ENCODE peak calls at places on chromosomes 5 and 9, in nine cellular contexts. One of them, this sample, is unnamed.

GRCh38 chr9:110050925-110051355 is 157.0 kb downstream of the C9orf152 start:
- DNase-seq in lung: peak; percentile 34
- DNase-seq in AG04450: peak; percentile 80
- DNase-seq in aorta: no peak
- DNase-seq in WERI-Rb-1: no peak
- DNase-seq in thoracic aorta: no peak
- DNase-seq in ovary: no peak
- DNase-seq in GM23248: peak; percentile 96
- DNase-seq in adrenal gland: peak; percentile 37
- DNase-seq in this sample: no peak

GRCh38 chr5:36606437-36607113 is at the start of gene SLC1A3:
- DNase-seq in adrenal gland: peak; percentile 43
- DNase-seq in AG04450: no peak
- DNase-seq in thoracic aorta: no peak
- DNase-seq in aorta: peak; percentile 68
- DNase-seq in WERI-Rb-1: peak; percentile 85
- DNase-seq in ovary: peak; percentile 71
- DNase-seq in lung: peak; percentile 52
- DNase-seq in GM23248: peak; percentile 87
- DNase-seq in this sample: no peak

GRCh38 chr9:14652729-14653377 is 40.4 kb downstream of the ZDHHC21 start:
- DNase-seq in thoracic aorta: no peak
- DNase-seq in aorta: no peak
- DNase-seq in adrenal gland: no peak
- DNase-seq in WERI-Rb-1: no peak
- DNase-seq in GM23248: peak; percentile 27
- DNase-seq in AG04450: no peak
- DNase-seq in ovary: no peak
- DNase-seq in lung: no peak
- DNase-seq in this sample: no peak

GRCh38 chr9:75692309-75692708 is 198.2 kb upstream of the PCSK5 start:
- DNase-seq in adrenal gland: no peak
- DNase-seq in WERI-Rb-1: no peak
- DNase-seq in aorta: no peak
- DNase-seq in ovary: no peak
- DNase-seq in thoracic aorta: no peak
- DNase-seq in AG04450: no peak
- DNase-seq in GM23248: no peak
- DNase-seq in lung: no peak
- DNase-seq in this sample: no peak

GRCh38 chr5:169763437-169764301 is 126.6 kb downstream of the DOCK2 start:
- DNase-seq in GM23248: peak; percentile 44
- DNase-seq in thoracic aorta: no peak
- DNase-seq in adrenal gland: no peak
- DNase-seq in AG04450: no peak
- DNase-seq in ovary: no peak
- DNase-seq in WERI-Rb-1: no peak
- DNase-seq in aorta: no peak
- DNase-seq in lung: no peak
- DNase-seq in this sample: no peak

GRCh38 chr5:15026011-15026481 is 154.5 kb upstream of the ANKH start:
- DNase-seq in ovary: no peak
- DNase-seq in aorta: peak; percentile 42
- DNase-seq in thoracic aorta: no peak
- DNase-seq in GM23248: peak; percentile 68
- DNase-seq in adrenal gland: no peak
- DNase-seq in AG04450: no peak
- DNase-seq in WERI-Rb-1: no peak
- DNase-seq in lung: no peak
- DNase-seq in this sample: no peak

GRCh38 chr5:134526483-134527155 is 1.1 kb downstream of the JADE2 start:
- DNase-seq in aorta: peak; percentile 90
- DNase-seq in ovary: peak; percentile 77
- DNase-seq in GM23248: peak; percentile 88
- DNase-seq in thoracic aorta: no peak
- DNase-seq in WERI-Rb-1: no peak
- DNase-seq in adrenal gland: peak; percentile 75
- DNase-seq in lung: peak; percentile 77
- DNase-seq in AG04450: no peak
- DNase-seq in this sample: peak; percentile 55

GRCh38 chr9:133331221-133331620 is 4.8 kb downstream of the SURF6 start:
- DNase-seq in aorta: peak; percentile 18
- DNase-seq in GM23248: no peak
- DNase-seq in thoracic aorta: no peak
- DNase-seq in lung: no peak
- DNase-seq in WERI-Rb-1: no peak
- DNase-seq in AG04450: no peak
- DNase-seq in ovary: no peak
- DNase-seq in adrenal gland: peak; percentile 21
- DNase-seq in this sample: no peak

GRCh38 chr5:36935805-36936204 is 59.2 kb downstream of the NIPBL start:
- DNase-seq in ovary: no peak
- DNase-seq in adrenal gland: no peak
- DNase-seq in GM23248: no peak
- DNase-seq in WERI-Rb-1: no peak
- DNase-seq in AG04450: no peak
- DNase-seq in thoracic aorta: no peak
- DNase-seq in lung: no peak
- DNase-seq in aorta: no peak
- DNase-seq in this sample: no peak

GRCh38 chr5:11588803-11589202 is 315.4 kb downstream of the CTNND2 start:
- DNase-seq in GM23248: no peak
- DNase-seq in lung: no peak
- DNase-seq in AG04450: no peak
- DNase-seq in ovary: no peak
- DNase-seq in thoracic aorta: no peak
- DNase-seq in WERI-Rb-1: no peak
- DNase-seq in adrenal gland: no peak
- DNase-seq in aorta: no peak
- DNase-seq in this sample: no peak

GRCh38 chr9:61671276-61671973 is 481.6 kb downstream of the SPATA31A7 start:
- DNase-seq in thoracic aorta: no peak
- DNase-seq in ovary: no peak
- DNase-seq in adrenal gland: peak; percentile 9
- DNase-seq in WERI-Rb-1: no peak
- DNase-seq in AG04450: no peak
- DNase-seq in lung: no peak
- DNase-seq in GM23248: no peak
- DNase-seq in aorta: no peak
- DNase-seq in this sample: no peak

GRCh38 chr5:169094586-169095409 is 206.1 kb downstream of the SLIT3 start:
- DNase-seq in adrenal gland: no peak
- DNase-seq in GM23248: peak; percentile 91
- DNase-seq in thoracic aorta: no peak
- DNase-seq in WERI-Rb-1: no peak
- DNase-seq in aorta: no peak
- DNase-seq in AG04450: no peak
- DNase-seq in ovary: no peak
- DNase-seq in lung: no peak
- DNase-seq in this sample: no peak

GRCh38 chr5:160188151-160188967 is 40.9 kb upstream of the FABP6 start:
- DNase-seq in ovary: peak; percentile 78
- DNase-seq in adrenal gland: peak; percentile 87
- DNase-seq in WERI-Rb-1: peak; percentile 94
- DNase-seq in aorta: peak; percentile 79
- DNase-seq in lung: peak; percentile 56
- DNase-seq in GM23248: peak; percentile 72
- DNase-seq in thoracic aorta: no peak
- DNase-seq in AG04450: no peak
- DNase-seq in this sample: no peak

DNA sequence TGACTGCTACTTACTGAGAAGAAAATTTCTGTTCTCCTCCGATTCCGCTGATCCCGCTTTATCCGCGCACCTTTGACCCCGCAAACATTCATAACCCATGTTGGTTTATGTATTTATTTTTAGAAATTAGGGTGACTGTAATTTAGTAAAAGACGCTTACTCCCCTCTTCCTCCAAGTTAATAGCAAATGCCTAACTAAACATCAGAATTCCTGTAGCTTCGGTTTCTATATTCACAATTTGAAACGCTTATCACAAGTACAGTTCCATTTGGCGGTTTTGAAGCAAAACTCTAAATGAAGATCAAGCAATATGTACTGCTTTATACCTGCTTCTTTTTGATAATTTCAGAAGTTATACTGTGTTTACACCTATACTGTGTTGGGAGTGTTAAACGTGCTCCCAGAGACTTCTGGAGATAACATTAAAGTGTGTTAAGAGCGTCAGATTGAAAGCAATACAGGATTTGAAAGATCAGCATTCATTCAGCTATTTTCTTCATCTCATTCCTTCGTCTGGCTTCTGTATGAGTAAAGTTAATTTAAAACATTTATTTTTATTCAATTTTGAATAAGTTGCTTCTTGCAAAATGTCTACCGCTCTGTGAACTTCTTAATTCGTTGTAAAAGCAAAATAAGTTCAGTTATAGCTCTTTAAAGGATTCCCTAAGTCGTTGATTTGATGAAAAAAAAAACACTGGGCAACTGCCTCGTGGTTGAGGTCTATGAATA is 2.4 kb downstream of the PRDM6 start:
- DNase-seq in aorta: no peak
- DNase-seq in AG04450: no peak
- DNase-seq in lung: no peak
- DNase-seq in ovary: no peak
- DNase-seq in thoracic aorta: no peak
- DNase-seq in WERI-Rb-1: no peak
- DNase-seq in adrenal gland: no peak
- DNase-seq in GM23248: no peak
- DNase-seq in this sample: no peak
- H3K4me3 ChIP-seq in aorta: peak overlapping the region; percentile 98
- H3K4me3 ChIP-seq in AG04450: peak overlapping the region; percentile 73
- H3K4me3 ChIP-seq in lung: no peak overlapping the region
- H3K4me3 ChIP-seq in ovary: no peak overlapping the region
- H3K4me3 ChIP-seq in thoracic aorta: peak overlapping the region; percentile 93
- H3K4me3 ChIP-seq in WERI-Rb-1: no peak overlapping the region
- H3K4me3 ChIP-seq in adrenal gland: no peak overlapping the region
- H3K4me3 ChIP-seq in GM23248: no peak overlapping the region
- H3K4me3 ChIP-seq in this sample: peak overlapping the region; percentile 57

DNA sequence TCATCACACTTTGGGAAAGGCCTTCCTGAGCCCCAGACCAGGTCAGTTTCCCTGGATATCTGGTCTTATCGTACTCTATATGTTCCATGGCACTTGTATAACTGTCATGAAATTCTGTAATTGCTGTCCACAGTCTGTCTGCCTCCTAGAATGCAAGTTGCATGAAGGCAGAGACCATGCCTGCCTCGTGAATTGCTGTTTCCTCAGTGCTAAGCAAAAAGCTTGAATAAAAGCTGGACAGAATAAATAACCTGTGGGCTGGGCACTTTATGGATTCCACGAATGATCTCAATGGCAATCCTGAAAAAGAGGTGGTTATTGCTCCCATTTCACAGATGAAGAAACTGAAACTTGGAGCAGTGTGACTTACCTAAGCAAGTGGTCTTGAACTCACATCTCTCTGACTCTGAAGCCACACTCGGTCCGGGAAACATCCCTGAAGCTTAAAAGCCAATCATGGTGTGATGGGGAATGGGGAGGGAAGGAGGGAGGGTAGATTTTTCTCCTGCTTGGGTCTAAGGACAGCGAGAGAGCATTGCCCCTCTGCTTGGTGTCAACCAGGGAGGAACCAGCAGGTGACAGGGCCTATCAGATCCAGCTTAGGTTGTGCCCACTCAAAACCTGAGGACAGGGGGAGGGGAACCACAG is 13.2 kb upstream of the LHX2 start:
- DNase-seq in adrenal gland: no peak
- DNase-seq in GM23248: no peak
- DNase-seq in WERI-Rb-1: no peak
- DNase-seq in lung: no peak
- DNase-seq in thoracic aorta: no peak
- DNase-seq in AG04450: no peak
- DNase-seq in ovary: no peak
- DNase-seq in aorta: no peak
- DNase-seq in this sample: no peak
- H3K27me3 ChIP-seq in adrenal gland: peaks cover 80% of the 10 kb centered on the region
- H3K27me3 ChIP-seq in GM23248: peaks cover 91% of the 10 kb centered on the region
- H3K27me3 ChIP-seq in WERI-Rb-1: peaks cover 33% of the 10 kb centered on the region
- H3K27me3 ChIP-seq in lung: peaks cover 4% of the 10 kb centered on the region
- H3K27me3 ChIP-seq in thoracic aorta: peaks cover 35% of the 10 kb centered on the region
- H3K27me3 ChIP-seq in AG04450: peaks cover 84% of the 10 kb centered on the region
- H3K27me3 ChIP-seq in ovary: peaks cover 12% of the 10 kb centered on the region
- H3K27me3 ChIP-seq in aorta: no peaks in the 10 kb centered on the region
- H3K27me3 ChIP-seq in this sample: peaks cover 56% of the 10 kb centered on the region

DNA sequence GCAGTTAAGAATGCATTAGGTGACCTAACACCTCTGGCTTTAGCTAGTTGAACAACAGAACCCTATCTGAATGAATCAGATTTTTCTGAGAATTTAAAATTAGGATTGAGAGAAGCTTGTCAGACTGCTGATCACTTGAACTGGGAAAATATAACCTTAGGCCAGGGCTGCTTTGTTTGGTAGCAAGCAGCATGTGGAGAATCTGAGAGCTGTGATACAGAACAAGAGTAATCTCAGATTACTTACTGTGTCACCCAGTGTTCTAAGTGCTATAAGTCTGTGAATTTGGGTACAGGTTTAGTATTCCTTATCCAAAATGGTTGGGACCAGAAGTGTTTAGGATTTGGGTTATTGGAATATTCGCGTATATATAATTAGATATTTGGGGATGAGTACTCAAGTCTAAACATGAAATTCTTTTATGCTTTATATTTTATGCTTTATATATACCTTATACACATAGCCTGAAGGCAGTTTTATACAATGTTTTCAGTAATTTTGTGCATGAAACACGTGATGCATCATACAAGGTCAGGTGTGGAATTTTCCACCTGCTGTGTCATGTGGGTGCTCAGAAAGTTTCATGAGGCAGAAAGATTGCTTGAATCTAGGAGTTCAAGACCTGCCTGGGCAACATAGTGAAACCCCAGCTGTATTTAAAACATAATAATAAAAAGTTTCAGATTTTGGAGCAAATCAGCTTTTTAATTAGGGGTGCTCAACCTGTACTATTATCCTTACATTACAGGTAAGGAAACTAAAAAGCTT is 8.3 kb upstream of the CHD1 start:
- DNase-seq in GM23248: peak; percentile 28
- DNase-seq in aorta: no peak
- DNase-seq in AG04450: no peak
- DNase-seq in adrenal gland: no peak
- DNase-seq in lung: no peak
- DNase-seq in ovary: no peak
- DNase-seq in thoracic aorta: no peak
- DNase-seq in WERI-Rb-1: no peak
- DNase-seq in this sample: no peak
- H3K4me3 ChIP-seq in GM23248: no peak overlapping the region
- H3K4me3 ChIP-seq in aorta: no peak overlapping the region
- H3K4me3 ChIP-seq in AG04450: no peak overlapping the region
- H3K4me3 ChIP-seq in adrenal gland: no peak overlapping the region
- H3K4me3 ChIP-seq in lung: no peak overlapping the region
- H3K4me3 ChIP-seq in ovary: no peak overlapping the region
- H3K4me3 ChIP-seq in thoracic aorta: no peak overlapping the region
- H3K4me3 ChIP-seq in WERI-Rb-1: no peak overlapping the region
- H3K4me3 ChIP-seq in this sample: no peak overlapping the region

DNA sequence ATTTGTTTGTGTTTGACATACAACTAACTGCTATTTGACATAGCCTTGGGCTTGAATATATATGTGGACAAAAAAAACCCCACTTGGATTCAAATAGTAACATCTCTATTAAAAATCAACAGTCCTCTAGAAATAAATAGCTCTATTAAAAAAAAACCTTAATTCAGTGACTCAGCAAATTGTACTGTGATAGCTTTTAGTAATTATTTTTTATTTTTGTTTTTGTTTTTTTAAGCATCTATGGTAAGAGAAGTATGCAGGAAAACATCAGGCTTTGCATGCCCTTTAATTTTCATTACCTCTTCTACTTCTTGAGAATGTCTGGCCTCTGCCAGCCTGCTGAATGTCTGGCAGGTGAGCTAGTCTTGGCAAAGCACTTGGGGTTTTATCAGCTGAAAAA is 300.7 kb downstream of the NPR3 start:
- DNase-seq in AG04450: no peak
- DNase-seq in lung: no peak
- DNase-seq in adrenal gland: no peak
- DNase-seq in thoracic aorta: no peak
- DNase-seq in WERI-Rb-1: no peak
- DNase-seq in aorta: no peak
- DNase-seq in GM23248: no peak
- DNase-seq in ovary: no peak
- DNase-seq in this sample: no peak
- H3K27me3 ChIP-seq in AG04450: no peaks in the 10 kb centered on the region
- H3K27me3 ChIP-seq in lung: no peaks in the 10 kb centered on the region
- H3K27me3 ChIP-seq in adrenal gland: no peaks in the 10 kb centered on the region
- H3K27me3 ChIP-seq in thoracic aorta: no peaks in the 10 kb centered on the region
- H3K27me3 ChIP-seq in WERI-Rb-1: peaks cover 19% of the 10 kb centered on the region
- H3K27me3 ChIP-seq in aorta: no peaks in the 10 kb centered on the region
- H3K27me3 ChIP-seq in GM23248: no peaks in the 10 kb centered on the region
- H3K27me3 ChIP-seq in ovary: no peaks in the 10 kb centered on the region
- H3K27me3 ChIP-seq in this sample: no peaks in the 10 kb centered on the region

This sample was measured in esophagus squamous epithelium.